ENCODE peak calls at places on chromosomes 4 and X, in ten cellular contexts. Q is NB4; F is SIG-M5; H is iPS-NIHi11; P is heart right ventricle; D is stimulated activated CD8-positive, alpha-beta memory T cell treated with anti-CD3 and anti-CD28 coated beads, Interleukin-2, amount 100 ng/mL, for 48 hours; C is activated CD8-positive, alpha-beta memory T cell treated with anti-CD3 and anti-CD28 coated beads for 1 hour; T is AG09319; L is DND-41; R is activated effector memory CD4-positive, alpha-beta T cell treated with Interleukin-2 at 50 U/mL for 16 hours. W is an unnamed sample.

GRCh38 chr4:8771666-8772065 is 100.0 kb downstream of the HMX1 start:
- DNase-seq in H (no peak), P (no peak), R (no peak), C (no peak), L (no peak), T (no peak), F (no peak), Q (peak), D (no peak), W (no peak)

GRCh38 chrX:18129694-18130093 is 91.0 kb downstream of the BEND2 start:
- DNase-seq in H (no peak), L (no peak), C (no peak), Q (no peak), T (no peak), F (no peak), P (no peak), R (no peak), D (no peak), W (peak)

GRCh38 chrX:146243071-146243470 is 425.4 kb downstream of the SLITRK2 start:
- DNase-seq in L (no peak), D (no peak), F (no peak), C (no peak), R (no peak), H (no peak), Q (no peak), T (no peak), P (no peak), W (no peak)

GRCh38 chr4:31370866-31371465 is 650.8 kb downstream of the PCDH7 start:
- DNase-seq in Q (peak), C (no peak), P (no peak), L (peak), T (peak), F (no peak), H (peak), R (no peak), D (no peak), W (no peak)

GRCh38 chr4:169795585-169795984 is 37.8 kb upstream of the HPF1 start:
- DNase-seq in T (no peak), F (no peak), C (no peak), Q (no peak), P (no peak), H (peak), D (no peak), L (no peak), R (no peak), W (no peak)

GRCh38 chrX:136856527-136856926 is 24.0 kb downstream of the RBMX start:
- DNase-seq in L (no peak), P (no peak), C (no peak), F (peak), D (no peak), H (no peak), R (no peak), Q (no peak), T (no peak), W (no peak)

GRCh38 chr4:95949136-95949765 is 109.4 kb downstream of the PDHA2 start:
- DNase-seq in D (no peak), H (no peak), F (no peak), L (no peak), Q (no peak), C (no peak), P (no peak), T (no peak), R (no peak), W (no peak)

GRCh38 chr4:2255501-2256155 is 6.3 kb downstream of the MXD4 start:
- DNase-seq in L (peak), F (no peak), R (no peak), Q (no peak), T (no peak), D (no peak), C (no peak), H (peak), P (peak), W (peak)

GRCh38 chr4:20840648-20841190 is 140.5 kb downstream of the PACRGL start:
- DNase-seq in P (no peak), F (no peak), H (no peak), T (no peak), Q (no peak), L (no peak), D (no peak), C (no peak), R (no peak), W (no peak)

GRCh38 chr4:110119347-110119746 is 79.1 kb downstream of the ELOVL6 start:
- DNase-seq in D (no peak), C (no peak), T (no peak), L (peak), Q (no peak), P (no peak), H (no peak), F (no peak), R (no peak), W (no peak)

GRCh38 chr4:120132935-120133334 is 66.3 kb upstream of the MAD2L1 start:
- DNase-seq in L (no peak), F (no peak), P (no peak), D (no peak), R (no peak), T (no peak), C (no peak), H (no peak), Q (peak), W (no peak)

GRCh38 chr4:1201851-1202525 is 29.6 kb upstream of the SPON2 start:
- DNase-seq in Q (peak), D (peak), F (peak), H (peak), L (peak), R (peak), P (peak), T (no peak), C (peak), W (peak)

GRCh38 chr4:26235500-26235899 is 85.3 kb upstream of the RBPJ start:
- DNase-seq in F (no peak), L (no peak), T (peak), P (peak), Q (peak), C (no peak), R (no peak), D (no peak), H (no peak), W (no peak)

GRCh38 chrX:47484885-47485284 is 1.9 kb upstream of the ZNF41 start:
- DNase-seq in P (no peak), F (no peak), C (no peak), L (no peak), D (no peak), R (no peak), Q (peak), H (no peak), T (no peak), W (no peak)

GRCh38 chr4:5808081-5808741 is 84.7 kb downstream of the CRMP1 start:
- DNase-seq in C (no peak), R (no peak), F (no peak), Q (no peak), L (no peak), P (no peak), T (no peak), H (no peak), D (no peak), W (no peak)

GRCh38 chr4:153115322-153116100 is 88.7 kb upstream of the TRIM2 start:
- DNase-seq in D (peak), H (no peak), L (peak), F (no peak), Q (peak), C (peak), T (no peak), R (peak), P (no peak), W (no peak)